ENCODE peak calls at places on chromosomes 16 and 17, in four cellular contexts. J is IMR-90, H is H1, P is K562. T is an unnamed sample.

GRCh38 chr16:89357055-89357454 is 133.3 kb downstream of the ANKRD11 start:
- DNase-seq in H (no peak), P (peak; percentile 55), J (no peak), T (no peak)

GRCh38 chr17:21286771-21287702 is 2.5 kb downstream of the MAP2K3 start:
- DNase-seq in J (no peak), P (no peak), H (no peak), T (no peak)

GRCh38 chr16:18855196-18855595 is 53.8 kb upstream of the ARL6IP1 start:
- DNase-seq in P (no peak), H (no peak), J (no peak), T (no peak)

GRCh38 chr16:49016461-49016860 is 265.2 kb downstream of the CBLN1 start:
- DNase-seq in J (no peak), H (no peak), P (no peak), T (no peak)

GRCh38 chr16:13134843-13135242 is 233.4 kb downstream of the SHISA9 start:
- DNase-seq in H (no peak), J (no peak), P (no peak), T (no peak)

GRCh38 chr16:10537946-10538345 is 42.5 kb downstream of the EMP2 start:
- DNase-seq in H (no peak), P (no peak), J (no peak), T (no peak)

GRCh38 chr17:73546770-73547345 is 97.4 kb downstream of the SDK2 start:
- DNase-seq in H (no peak), P (peak; percentile 66), J (no peak), T (no peak)

GRCh38 chr17:53227514-53227913 is 595.2 kb upstream of the KIF2B start:
- DNase-seq in P (no peak), H (no peak), J (no peak), T (no peak)

GRCh38 chr17:58304735-58305486 is 23.7 kb downstream of the TSPOAP1 start:
- DNase-seq in H (no peak), J (no peak), P (no peak), T (no peak)

GRCh38 chr17:81131486-81132196 is 33.7 kb upstream of the PVALEF start:
- DNase-seq in H (no peak), P (no peak), J (no peak), T (no peak)

GRCh38 chr17:36773039-36773438 is 164.2 kb upstream of the LHX1 start:
- DNase-seq in P (no peak), H (no peak), J (no peak), T (no peak)

GRCh38 chr17:36779550-36779949 is 157.7 kb upstream of the LHX1 start:
- DNase-seq in J (no peak), P (no peak), H (no peak), T (no peak)

GRCh38 chr17:36777118-36777517 is 160.2 kb upstream of the LHX1 start:
- DNase-seq in H (no peak), J (peak; percentile 6), P (peak; percentile 30), T (no peak)

DNA sequence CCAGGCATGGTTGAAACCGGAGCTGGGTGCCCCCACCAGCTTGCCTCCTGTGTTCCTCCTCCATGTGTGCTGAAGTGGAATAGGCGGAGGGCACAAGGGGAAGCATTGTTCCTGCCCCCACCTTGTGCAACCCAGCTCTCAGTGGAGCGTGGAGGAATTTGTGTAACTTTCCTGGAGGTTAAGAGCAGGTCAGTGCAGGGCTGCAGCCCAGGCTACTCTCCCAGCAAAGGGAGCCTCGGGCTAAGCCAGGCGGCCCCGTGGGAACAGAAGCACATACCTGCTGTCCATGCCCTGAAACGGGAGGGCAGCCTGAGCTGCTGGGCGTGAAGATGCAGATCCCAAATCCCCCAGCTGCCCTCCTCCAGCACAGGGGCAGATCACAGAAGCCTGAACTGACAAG is 158.8 kb upstream of the LHX1 start:
- DNase-seq in J (no peak), P (no peak), H (no peak), T (no peak)
- TF ChIP-seq CHD1 in J (no peak), P (no peak), H (no peak), T (no peak)

GRCh38 chr17:66426397-66427033 is 124.1 kb downstream of the PRKCA start:
- DNase-seq in J (peak; percentile 14), H (no peak), P (peak; percentile 51), T (no peak)

GRCh38 chr17:66423436-66423922 is 121.1 kb downstream of the PRKCA start:
- DNase-seq in J (no peak), H (no peak), P (no peak), T (no peak)

GRCh38 chr17:66420961-66421371 is 118.6 kb downstream of the PRKCA start:
- DNase-seq in P (no peak), J (peak; percentile 77), H (no peak), T (no peak)

GRCh38 chr17:66425751-66426396 is 123.5 kb downstream of the PRKCA start:
- DNase-seq in J (no peak), H (no peak), P (no peak), T (no peak)

GRCh38 chr17:66422181-66422580 is 119.8 kb downstream of the PRKCA start:
- DNase-seq in P (no peak), J (peak; percentile 68), H (no peak), T (no peak)
- TF ChIP-seq CHD1 in P (no peak), J (no peak), H (no peak), T (no peak)

DNA sequence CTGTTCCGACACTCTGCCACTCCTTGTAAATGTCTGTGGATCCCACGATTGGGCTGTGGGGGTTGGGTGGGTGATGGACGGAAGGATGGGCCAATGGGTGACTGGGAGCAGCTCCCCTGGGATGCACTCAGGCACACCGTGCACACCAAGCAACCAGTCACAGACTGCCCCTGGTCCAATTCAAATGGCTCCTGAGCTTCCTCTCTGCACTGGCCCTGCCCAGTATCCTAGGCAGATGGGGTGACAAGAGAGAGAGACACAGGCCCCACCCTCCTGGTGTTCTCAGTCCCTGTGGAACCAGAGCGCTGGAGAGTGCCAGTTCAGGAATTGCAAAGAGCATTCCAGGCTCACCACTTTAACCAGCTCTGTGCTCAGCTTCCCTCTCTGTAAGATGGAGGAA is 32.8 kb downstream of the BEAN1 start:
- DNase-seq in J (no peak), P (no peak), H (no peak), T (no peak)
- TF ChIP-seq CHD1 in J (no peak), P (no peak), H (no peak), T (no peak)

GRCh38 chr16:66569131-66569530 is 2.9 kb downstream of the CMTM1 start:
- DNase-seq in H (no peak), J (peak; percentile 87), P (no peak), T (no peak)
- TF ChIP-seq CHD1 in H (no peak), J (no peak), P (no peak), T (no peak)

DNA sequence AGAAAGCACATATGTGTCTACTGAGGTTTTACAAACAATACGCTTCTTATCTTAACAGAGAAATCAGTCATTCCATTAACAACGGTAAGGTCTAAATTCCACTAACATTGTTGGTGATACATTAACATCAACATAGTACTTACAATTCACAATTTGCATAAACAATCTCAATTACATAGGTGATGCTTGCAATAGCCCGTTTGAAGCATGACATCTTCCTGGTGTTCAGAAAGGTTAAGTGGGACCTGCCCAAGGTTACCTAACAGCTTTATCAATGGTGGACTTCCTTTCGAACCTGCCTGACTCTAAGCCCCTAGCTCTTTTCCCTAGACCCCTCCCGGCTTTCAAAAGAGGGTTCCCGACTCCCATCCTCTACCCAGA is 699 bp downstream of the FAM222B start:
- DNase-seq in P (peak; percentile 45), J (no peak), H (no peak), T (no peak)
- TF ChIP-seq CHD1 in P (no peak), J (no peak), H (no peak), T (no peak)

GRCh38 chr17:18988546-18989173 is 15.9 kb downstream of the FAM83G start:
- DNase-seq in J (no peak), H (no peak), P (no peak), T (no peak)
- TF ChIP-seq CHD1 in J (no peak), H (no peak), P (no peak), T (no peak)

GRCh38 chr17:4965311-4965986 is 2.2 kb downstream of the SPAG7 start:
- DNase-seq in H (no peak), J (no peak), P (no peak), T (no peak)

GRCh38 chr17:4958102-4958501 is 7.2 kb downstream of the ENO3 start:
- DNase-seq in J (no peak), H (no peak), P (no peak), T (no peak)

GRCh38 chr17:4959261-4959965 is 8.2 kb downstream of the SPAG7 start:
- DNase-seq in H (no peak), J (no peak), P (no peak), T (no peak)

GRCh38 chr17:4956493-4957061 is 5.7 kb downstream of the ENO3 start:
- DNase-seq in J (no peak), H (no peak), P (no peak), T (no peak)

DNA sequence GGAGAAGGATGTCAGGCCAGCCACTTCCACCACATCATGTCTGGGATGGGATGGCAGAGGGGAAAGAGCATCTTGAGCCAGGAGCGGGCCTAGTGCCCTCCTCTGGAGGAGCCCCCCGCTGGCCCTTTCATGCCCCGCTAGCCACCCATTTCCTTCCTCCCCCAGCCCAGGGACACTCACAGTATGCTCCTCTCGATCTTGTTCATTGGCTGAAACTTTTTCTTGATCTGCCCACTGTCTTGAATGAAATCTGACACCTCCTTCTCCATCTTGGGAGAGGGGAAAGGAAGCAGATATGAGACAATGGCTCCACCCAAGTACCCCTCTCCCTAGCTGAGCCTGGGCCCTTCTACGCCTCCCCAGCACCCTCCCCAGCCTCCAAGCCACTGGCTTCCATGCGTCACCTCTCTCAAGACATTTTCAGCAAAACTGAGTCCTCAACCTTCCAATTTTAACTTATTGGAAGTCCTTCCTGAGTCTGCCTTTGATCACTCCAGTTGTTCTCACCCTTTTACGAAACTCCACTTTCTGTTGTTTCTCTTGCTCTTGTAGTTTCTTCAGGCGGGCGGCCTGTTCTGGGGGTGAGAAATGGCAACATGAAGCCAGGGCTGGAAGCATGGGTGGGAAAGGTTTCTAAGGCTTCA is 7.2 kb downstream of the SPAG7 start:
- DNase-seq in H (no peak), P (peak; percentile 41), J (no peak), T (no peak)
- TF ChIP-seq CHD1 in H (no peak), P (no peak), J (no peak), T (no peak)

GRCh38 chr16:46848768-46849764 is 18.1 kb upstream of the C16orf87 start:
- DNase-seq in P (no peak), H (no peak), J (no peak), T (no peak)

GRCh38 chr16:46844771-46845170 is 13.8 kb upstream of the C16orf87 start:
- DNase-seq in J (peak; percentile 79), H (no peak), P (no peak), T (no peak)

GRCh38 chr16:46843898-46844642 is 13.1 kb upstream of the C16orf87 start:
- DNase-seq in H (no peak), P (no peak), J (no peak), T (no peak)

GRCh38 chr16:46842192-46842895 is 11.4 kb upstream of the C16orf87 start:
- DNase-seq in H (no peak), J (no peak), P (no peak), T (no peak)

DNA sequence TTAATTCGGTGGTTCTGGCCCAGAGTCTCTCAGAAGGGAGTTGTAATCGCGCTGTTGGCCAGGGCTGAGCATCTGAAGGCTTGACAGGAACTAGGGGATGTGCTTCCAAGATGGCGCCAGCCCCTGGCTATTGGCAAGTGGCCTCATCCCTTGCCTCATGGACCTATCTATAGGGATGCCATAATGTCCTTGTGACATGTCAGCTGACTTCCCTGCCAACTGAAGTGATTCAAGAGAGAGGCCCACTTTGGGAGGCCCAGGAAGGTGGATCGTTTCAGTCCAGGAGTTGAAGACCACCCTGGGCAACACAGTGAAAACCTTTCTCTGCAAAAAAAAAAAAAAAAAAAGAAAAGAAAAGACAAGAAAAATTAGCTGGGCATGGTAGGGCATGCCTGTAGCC is 15.0 kb upstream of the C16orf87 start:
- DNase-seq in P (no peak), J (no peak), H (no peak), T (no peak)
- TF ChIP-seq CHD1 in P (no peak), J (no peak), H (no peak), T (no peak)